ENCODE peak calls at places on chromosome 2, in seven cellular contexts. One of them, this sample, is unnamed.

GRCh38 chr2:77488141-77488540 is 34.0 kb downstream of the LRRTM4 start:
- DNase-seq in hippocampal formation: no peak
- DNase-seq in cardiac septum: no peak
- DNase-seq in HTR-8/SVneo: no peak
- DNase-seq in sigmoid colon: no peak
- DNase-seq in KG1: no peak
- DNase-seq in Peyer's patch: no peak
- DNase-seq in this sample: no peak

GRCh38 chr2:177596866-177597265 is 204.3 kb downstream of the AGPS start:
- DNase-seq in hippocampal formation: no peak
- DNase-seq in cardiac septum: no peak
- DNase-seq in HTR-8/SVneo: no peak
- DNase-seq in sigmoid colon: no peak
- DNase-seq in KG1: no peak
- DNase-seq in Peyer's patch: no peak
- DNase-seq in this sample: no peak

GRCh38 chr2:216850665-216851327 is 9.1 kb downstream of the TNP1 start:
- DNase-seq in hippocampal formation: no peak
- DNase-seq in cardiac septum: no peak
- DNase-seq in HTR-8/SVneo: no peak
- DNase-seq in sigmoid colon: no peak
- DNase-seq in KG1: no peak
- DNase-seq in Peyer's patch: no peak
- DNase-seq in this sample: no peak

GRCh38 chr2:45883601-45884000 is 232.1 kb downstream of the PRKCE start:
- DNase-seq in hippocampal formation: no peak
- DNase-seq in cardiac septum: no peak
- DNase-seq in HTR-8/SVneo: no peak
- DNase-seq in sigmoid colon: no peak
- DNase-seq in KG1: no peak
- DNase-seq in Peyer's patch: no peak
- DNase-seq in this sample: no peak

GRCh38 chr2:20433249-20433648 is 13.6 kb upstream of the RHOB start:
- DNase-seq in hippocampal formation: no peak
- DNase-seq in cardiac septum: no peak
- DNase-seq in HTR-8/SVneo: no peak
- DNase-seq in sigmoid colon: peak; percentile 25
- DNase-seq in KG1: no peak
- DNase-seq in Peyer's patch: no peak
- DNase-seq in this sample: no peak

GRCh38 chr2:11582526-11583202 is 48.8 kb downstream of the GREB1 start:
- DNase-seq in hippocampal formation: peak; percentile 11
- DNase-seq in cardiac septum: no peak
- DNase-seq in HTR-8/SVneo: peak; percentile 63
- DNase-seq in sigmoid colon: peak; percentile 77
- DNase-seq in KG1: no peak
- DNase-seq in Peyer's patch: peak; percentile 33
- DNase-seq in this sample: peak; percentile 67

GRCh38 chr2:129936334-129936934 is 43.0 kb upstream of the RAB6C start:
- DNase-seq in hippocampal formation: no peak
- DNase-seq in cardiac septum: no peak
- DNase-seq in HTR-8/SVneo: no peak
- DNase-seq in sigmoid colon: no peak
- DNase-seq in KG1: peak; percentile 60
- DNase-seq in Peyer's patch: no peak
- DNase-seq in this sample: peak; percentile 48

GRCh38 chr2:199315299-199316179 is 142.2 kb downstream of the SATB2 start:
- DNase-seq in hippocampal formation: no peak
- DNase-seq in cardiac septum: no peak
- DNase-seq in HTR-8/SVneo: no peak
- DNase-seq in sigmoid colon: no peak
- DNase-seq in KG1: no peak
- DNase-seq in Peyer's patch: no peak
- DNase-seq in this sample: no peak

GRCh38 chr2:81658227-81658626 is 1353.7 kb upstream of the LRRTM1 start:
- DNase-seq in hippocampal formation: no peak
- DNase-seq in cardiac septum: no peak
- DNase-seq in HTR-8/SVneo: no peak
- DNase-seq in sigmoid colon: no peak
- DNase-seq in KG1: no peak
- DNase-seq in Peyer's patch: no peak
- DNase-seq in this sample: no peak

This sample was measured in activated naive CD4-positive, alpha-beta T cell treated with Interleukin-2 at 50 U/mL for 16 hours.